ENCODE peak calls at places on chromosomes 1 and 21, in eight cellular contexts. V is esophagus squamous epithelium, K is HL-60, U is epithelial cell of esophagus, P is MM.1S, R is kidney epithelial cell, Y is retinal pigment epithelial cell, H is uterus. A is an unnamed sample.

GRCh38 chr1:15304708-15305326 is 57.8 kb downstream of the FHAD1 start:
- DNase-seq in V (no peak), K (peak), U (peak), P (peak), R (no peak), Y (no peak), H (peak), A (no peak)

GRCh38 chr1:13786541-13786940 is 86.6 kb downstream of the PRDM2 start:
- DNase-seq in V (no peak), K (no peak), U (no peak), P (no peak), R (no peak), Y (no peak), H (no peak), A (no peak)

GRCh38 chr21:23578027-23578426 is 2029.3 kb downstream of the MRPL39 start:
- DNase-seq in V (no peak), K (no peak), U (no peak), P (no peak), R (no peak), Y (no peak), H (no peak), A (no peak)

GRCh38 chr1:15501208-15502032 is 22.6 kb downstream of the CASP9 start:
- DNase-seq in V (no peak), K (no peak), U (peak), P (peak), R (no peak), Y (peak), H (no peak), A (no peak)

GRCh38 chr1:76868154-76868882 is 1.0 kb downstream of the ST6GALNAC5 start:
- DNase-seq in V (no peak), K (no peak), U (peak), P (peak), R (no peak), Y (no peak), H (no peak), A (no peak)

GRCh38 chr1:55214214-55214902 is 806 bp downstream of the USP24 start:
- DNase-seq in V (no peak), K (no peak), U (no peak), P (no peak), R (no peak), Y (no peak), H (peak), A (no peak)

GRCh38 chr1:228081144-228081543 is 1.4 kb upstream of the ARF1 start:
- DNase-seq in V (no peak), K (no peak), U (no peak), P (no peak), R (no peak), Y (no peak), H (no peak), A (no peak)

GRCh38 chr1:14142397-14143095 is 442.6 kb downstream of the PRDM2 start:
- DNase-seq in V (no peak), K (no peak), U (no peak), P (no peak), R (no peak), Y (no peak), H (no peak), A (no peak)

GRCh38 chr1:40855513-40855912 is 6.7 kb downstream of the CITED4 start:
- DNase-seq in V (no peak), K (no peak), U (no peak), P (no peak), R (no peak), Y (no peak), H (no peak), A (no peak)

GRCh38 chr21:33937931-33938339 is 22.3 kb upstream of the ATP5PO start:
- DNase-seq in V (no peak), K (no peak), U (no peak), P (no peak), R (no peak), Y (no peak), H (no peak), A (no peak)

GRCh38 chr1:16241116-16241763 is 4.3 kb upstream of the CPLANE2 start:
- DNase-seq in V (no peak), K (no peak), U (no peak), P (no peak), R (no peak), Y (no peak), H (no peak), A (no peak)

GRCh38 chr1:201361652-201362504 is 15.6 kb downstream of the TNNT2 start:
- DNase-seq in V (no peak), K (peak), U (peak), P (peak), R (no peak), Y (no peak), H (no peak), A (no peak)

GRCh38 chr1:41528106-41528505 is 43.6 kb upstream of the EDN2 start:
- DNase-seq in V (no peak), K (no peak), U (no peak), P (no peak), R (no peak), Y (no peak), H (no peak), A (no peak)

GRCh38 chr1:1462318-1462966 is 9.1 kb upstream of the ATAD3B start:
- DNase-seq in V (no peak), K (no peak), U (peak), P (peak), R (no peak), Y (no peak), H (no peak), A (peak)

GRCh38 chr1:203769505-203770343 is 4.7 kb downstream of the LAX1 start:
- DNase-seq in V (no peak), K (peak), U (peak), P (no peak), R (peak), Y (peak), H (peak), A (peak)

GRCh38 chr1:53214541-53214940 is 5.9 kb downstream of the CZIB start:
- DNase-seq in V (no peak), K (no peak), U (no peak), P (no peak), R (no peak), Y (no peak), H (no peak), A (no peak)

GRCh38 chr1:51345300-51345687 is 14.9 kb upstream of the TTC39A start:
- DNase-seq in V (no peak), K (no peak), U (no peak), P (no peak), R (no peak), Y (no peak), H (no peak), A (no peak)

DNA sequence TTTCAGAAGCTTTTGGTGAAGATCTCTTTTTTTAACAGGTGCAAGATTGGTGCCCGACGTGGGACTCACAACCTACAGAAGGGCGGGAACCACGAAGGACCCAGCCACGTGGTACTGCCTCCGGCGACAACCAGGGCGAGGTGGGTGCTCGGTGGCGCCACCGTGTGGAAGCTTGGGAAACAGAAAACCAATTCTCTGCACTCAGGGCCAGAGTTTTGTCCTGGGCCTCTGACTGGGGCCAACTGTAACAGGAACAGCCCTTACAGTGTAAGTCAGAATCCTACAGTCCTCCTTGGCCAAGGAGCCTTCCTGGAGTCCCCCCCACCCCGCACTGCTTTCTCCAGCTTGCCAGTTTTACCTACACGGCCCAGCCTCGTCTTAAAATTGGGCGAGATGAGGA is 11.6 kb upstream of the S100A7A start:
- DNase-seq in V (no peak), K (no peak), U (no peak), P (peak), R (no peak), Y (no peak), H (no peak), A (no peak)
- TF ChIP-seq CTCF in V (peak), K (peak), U (peak), P (peak), R (peak), Y (peak), H (no peak), A (peak)

GRCh38 chr1:91501527-91501859 is 842 bp downstream of the CDC7 start:
- DNase-seq in V (no peak), K (no peak), U (peak), P (peak), R (no peak), Y (peak), H (no peak), A (no peak)

GRCh38 chr1:91500756-91501526 is at the start of gene CDC7:
- DNase-seq in V (peak), K (peak), U (peak), P (peak), R (peak), Y (peak), H (peak), A (peak)

GRCh38 chr1:91502882-91503184 is 2.2 kb downstream of the CDC7 start:
- DNase-seq in V (no peak), K (no peak), U (no peak), P (no peak), R (no peak), Y (no peak), H (no peak), A (no peak)

GRCh38 chr1:91503332-91503900 is 2.8 kb downstream of the CDC7 start:
- DNase-seq in V (no peak), K (no peak), U (no peak), P (no peak), R (no peak), Y (no peak), H (no peak), A (no peak)

DNA sequence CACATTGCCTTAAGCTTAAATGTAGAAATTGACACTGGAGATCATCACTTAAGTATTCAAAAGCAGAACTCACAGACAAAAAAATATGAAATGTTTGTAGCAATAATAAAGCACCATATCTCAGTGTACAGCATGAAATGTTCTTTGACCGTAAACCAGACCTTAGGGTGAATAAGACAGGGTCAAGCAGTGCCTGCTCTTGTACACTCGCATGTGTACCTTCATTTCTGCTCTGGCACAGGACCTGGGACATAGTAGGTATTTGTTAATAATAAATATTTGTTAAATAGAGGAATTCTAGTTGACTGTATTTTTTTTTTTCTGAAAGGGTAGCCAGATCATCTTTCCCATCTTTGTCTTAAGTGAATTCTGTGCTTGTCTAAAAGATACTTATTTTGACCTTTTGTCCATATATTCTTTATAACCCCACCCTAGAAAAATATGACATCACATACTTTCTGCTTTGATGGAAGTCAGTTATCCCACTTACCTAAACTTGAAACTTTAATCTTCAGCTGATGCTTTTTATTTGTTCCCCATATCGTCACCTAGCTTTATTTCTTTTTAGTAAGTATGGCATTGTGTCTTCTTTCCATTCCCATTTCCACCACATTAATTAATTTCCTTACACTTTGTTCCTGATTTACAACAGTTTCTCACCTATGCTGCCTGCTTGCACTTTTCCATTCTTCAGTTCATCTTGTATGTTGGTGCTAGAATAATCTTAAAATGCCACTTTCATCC is 1.7 kb downstream of the CDC7 start:
- DNase-seq in V (no peak), K (no peak), U (no peak), P (no peak), R (no peak), Y (no peak), H (no peak), A (no peak)
- H3K4me3 ChIP-seq in V (no peak), K (peak), U (peak), P (peak), R (peak), Y (peak), H (no peak), A (peak)

GRCh38 chr1:43598622-43599021 is 51.3 kb upstream of the KDM4A start:
- DNase-seq in V (no peak), K (no peak), U (no peak), P (no peak), R (no peak), Y (no peak), H (no peak), A (no peak)

GRCh38 chr1:43603004-43603403 is 46.9 kb upstream of the KDM4A start:
- DNase-seq in V (no peak), K (no peak), U (peak), P (no peak), R (no peak), Y (no peak), H (no peak), A (no peak)

GRCh38 chr1:43597028-43597427 is 52.9 kb upstream of the KDM4A start:
- DNase-seq in V (no peak), K (no peak), U (no peak), P (no peak), R (no peak), Y (no peak), H (no peak), A (no peak)

GRCh38 chr1:43597721-43598120 is 52.2 kb upstream of the KDM4A start:
- DNase-seq in V (no peak), K (no peak), U (no peak), P (no peak), R (no peak), Y (no peak), H (no peak), A (no peak)

GRCh38 chr1:43600033-43601020 is 49.6 kb upstream of the KDM4A start:
- DNase-seq in V (no peak), K (no peak), U (no peak), P (no peak), R (no peak), Y (no peak), H (no peak), A (no peak)
- TF ChIP-seq CTCF in V (no peak), K (no peak), U (no peak), P (no peak), R (no peak), Y (no peak), H (no peak), A (no peak)

DNA sequence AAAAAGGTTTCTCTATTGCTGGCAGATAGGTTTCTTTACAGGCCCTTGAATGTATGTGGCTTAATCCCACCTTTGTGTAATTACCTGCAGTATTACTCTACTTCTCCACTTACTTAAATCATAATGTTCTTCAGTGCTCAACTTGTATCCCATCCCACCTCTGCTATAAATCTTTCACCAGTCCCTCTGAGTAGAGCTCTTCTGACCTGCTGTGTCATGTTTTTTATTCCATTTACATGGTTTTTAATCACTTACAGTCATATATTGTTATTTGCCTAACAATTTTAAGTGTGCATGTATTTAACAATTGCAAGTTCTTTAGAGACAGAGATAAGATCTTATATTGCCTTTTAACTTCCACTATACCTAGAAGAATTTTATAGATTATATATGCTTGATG is 2.4 kb downstream of the TSEN15 start:
- DNase-seq in V (no peak), K (no peak), U (no peak), P (no peak), R (no peak), Y (no peak), H (no peak), A (no peak)
- H3K4me3 ChIP-seq in V (no peak), K (no peak), U (no peak), P (no peak), R (no peak), Y (no peak), H (no peak), A (no peak)

GRCh38 chr1:216599851-216600250 is 123.4 kb downstream of the ESRRG start:
- DNase-seq in V (no peak), K (no peak), U (no peak), P (no peak), R (no peak), Y (no peak), H (no peak), A (no peak)

GRCh38 chr1:216598448-216598847 is 124.8 kb downstream of the ESRRG start:
- DNase-seq in V (no peak), K (no peak), U (no peak), P (no peak), R (no peak), Y (no peak), H (no peak), A (no peak)

GRCh38 chr1:216604771-216605170 is 118.5 kb downstream of the ESRRG start:
- DNase-seq in V (no peak), K (no peak), U (no peak), P (no peak), R (no peak), Y (no peak), H (no peak), A (no peak)

GRCh38 chr1:216600730-216601426 is 122.4 kb downstream of the ESRRG start:
- DNase-seq in V (peak), K (no peak), U (peak), P (peak), R (no peak), Y (no peak), H (peak), A (peak)

DNA sequence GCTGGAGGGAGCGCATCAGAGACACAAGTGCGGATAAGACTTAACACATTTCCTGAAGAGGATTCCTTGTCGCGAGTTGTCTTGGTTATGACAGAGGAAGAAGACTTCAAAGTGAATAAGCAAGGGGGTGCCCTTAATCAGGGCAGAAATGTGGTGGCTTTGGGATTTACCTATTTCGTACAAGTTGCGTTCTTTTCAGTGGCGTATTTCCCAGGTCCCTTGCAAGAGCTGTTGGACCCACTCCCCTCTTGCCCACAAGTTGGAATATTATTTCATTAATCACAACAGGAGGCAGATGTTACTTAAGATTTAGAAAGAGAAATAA is 121.8 kb downstream of the ESRRG start:
- DNase-seq in V (no peak), K (no peak), U (no peak), P (no peak), R (no peak), Y (no peak), H (no peak), A (no peak)
- TF ChIP-seq CTCF in V (peak), K (no peak), U (no peak), P (no peak), R (no peak), Y (no peak), H (no peak), A (no peak)

DNA sequence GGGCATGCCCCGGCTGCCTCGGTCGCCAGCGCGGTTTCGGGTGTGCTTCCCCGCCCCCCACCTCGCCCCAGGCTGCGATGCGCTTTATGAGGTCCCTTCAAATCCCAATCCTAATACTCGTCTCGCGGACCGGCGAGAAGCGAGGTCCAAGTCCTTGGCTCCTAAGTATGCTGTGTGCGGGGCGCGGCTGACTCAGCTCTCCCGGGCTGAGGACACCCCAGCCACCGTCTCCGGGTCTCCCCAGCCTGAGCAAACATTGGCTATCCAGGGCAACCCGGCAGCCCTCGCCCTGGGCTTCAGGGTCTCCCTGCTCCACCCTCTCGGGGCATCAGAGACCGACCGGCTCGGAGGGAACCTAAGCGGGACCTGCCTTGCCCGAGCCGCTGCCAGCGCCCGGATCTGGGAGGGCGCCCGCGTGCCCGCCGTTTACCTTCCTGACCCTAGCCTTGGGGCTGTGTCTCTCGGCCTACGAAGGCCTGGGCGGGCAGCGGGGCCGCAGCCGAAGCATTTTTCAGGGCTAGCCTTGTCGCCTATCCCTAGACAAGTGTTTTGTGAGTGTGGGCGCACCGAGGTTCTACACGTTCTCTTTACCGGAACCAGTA is 1.2 kb downstream of the ITPKB start:
- DNase-seq in V (no peak), K (peak), U (peak), P (peak), R (no peak), Y (no peak), H (peak), A (no peak)
- H3K4me3 ChIP-seq in V (peak), K (peak), U (peak), P (peak), R (peak), Y (peak), H (peak), A (peak)

GRCh38 chr1:245108909-245109308 is 45.9 kb upstream of the KIF26B start:
- DNase-seq in V (no peak), K (no peak), U (peak), P (no peak), R (no peak), Y (no peak), H (no peak), A (no peak)

GRCh38 chr1:245110406-245110805 is 44.4 kb upstream of the KIF26B start:
- DNase-seq in V (no peak), K (no peak), U (no peak), P (no peak), R (no peak), Y (no peak), H (no peak), A (no peak)

GRCh38 chr1:245108251-245108650 is 46.5 kb upstream of the KIF26B start:
- DNase-seq in V (no peak), K (no peak), U (no peak), P (no peak), R (no peak), Y (no peak), H (no peak), A (no peak)

GRCh38 chr1:245105815-245106410 is 48.9 kb upstream of the KIF26B start:
- DNase-seq in V (no peak), K (no peak), U (no peak), P (no peak), R (no peak), Y (no peak), H (no peak), A (no peak)

DNA sequence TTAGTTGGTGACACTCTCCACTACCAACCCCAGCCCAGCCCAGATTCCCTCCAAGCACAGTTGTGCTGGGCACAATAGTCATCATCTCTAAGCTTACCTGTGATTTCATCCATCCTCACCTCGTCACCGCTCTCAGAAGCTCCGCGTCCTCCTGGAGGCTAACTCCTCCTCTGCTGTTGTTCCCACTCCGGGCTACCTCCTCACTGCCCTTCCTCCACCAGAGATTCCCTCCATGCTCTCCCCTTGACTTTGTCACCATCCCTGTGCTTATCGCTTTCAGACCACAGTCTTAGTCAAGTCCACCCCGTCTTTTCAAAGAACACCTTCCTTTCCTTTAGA is 47.0 kb upstream of the KIF26B start:
- DNase-seq in V (no peak), K (no peak), U (no peak), P (no peak), R (no peak), Y (no peak), H (no peak), A (no peak)
- TF ChIP-seq CTCF in V (no peak), K (no peak), U (no peak), P (no peak), R (no peak), Y (no peak), H (no peak), A (no peak)